ENCODE peak calls at places on chromosomes 2 and 18, in six cellular contexts. B is choroid plexus epithelial cell, Q is activated T-cell treated with anti-CD3 and anti-CD28 coated beads for 1 hour, L is GM20000, A is tibial nerve, M is T-helper 2 cell. R is an unnamed sample.

GRCh38 chr2:62217980-62218379 is 22.1 kb downstream of the B3GNT2 start:
- DNase-seq in B (peak; percentile 86), Q (no peak), L (no peak), A (no peak), M (no peak), R (no peak)

GRCh38 chr18:58221060-58221725 is 177.2 kb downstream of the NEDD4L start:
- DNase-seq in B (peak; percentile 91), Q (no peak), L (no peak), A (no peak), M (no peak), R (no peak)

GRCh38 chr2:36965196-36965595 is 1.1 kb downstream of the STRN start:
- DNase-seq in B (peak; percentile 33), Q (no peak), L (no peak), A (no peak), M (no peak), R (no peak)

GRCh38 chr2:54470241-54470938 is 14.3 kb downstream of the SPTBN1 start:
- DNase-seq in B (peak; percentile 88), Q (no peak), L (no peak), A (no peak), M (no peak), R (no peak)

GRCh38 chr2:61662990-61663389 is 124.8 kb upstream of the XPO1 start:
- DNase-seq in B (no peak), Q (no peak), L (no peak), A (no peak), M (peak; percentile 57), R (no peak)

GRCh38 chr2:54206596-54206995 is 49.4 kb downstream of the TSPYL6 start:
- DNase-seq in B (peak; percentile 79), Q (no peak), L (peak; percentile 38), A (no peak), M (no peak), R (no peak)

GRCh38 chr18:33584845-33585775 is 7.1 kb downstream of the ASXL3 start:
- DNase-seq in B (no peak), Q (no peak), L (no peak), A (no peak), M (no peak), R (no peak)

GRCh38 chr2:203993560-203993959 is 57.0 kb downstream of the ICOS start:
- DNase-seq in B (no peak), Q (no peak), L (no peak), A (no peak), M (no peak), R (no peak)

R was measured in stimulated activated CD8-positive, alpha-beta memory T cell treated with anti-CD3 and anti-CD28 coated beads, Interleukin-15, amount 100 ng/mL, for 4 hours.